ENCODE peak calls at places on chromosomes 16 and 17, in eight cellular contexts. One of them, this sample, is unnamed. For H3K4me1, the result is how much of the 10 kb centered on the place peaks cover.

GRCh38 chr17:19260958-19261357 is 23.8 kb downstream of the EPN2 start:
- DNase-seq in prostate gland: no peak
- DNase-seq in breast epithelium: no peak
- DNase-seq in CD8-positive, alpha-beta memory T cell: no peak
- DNase-seq in CD8-positive, alpha-beta T cell: no peak
- DNase-seq in tibial artery: no peak
- DNase-seq in ovary: no peak
- DNase-seq in small intestine: no peak
- DNase-seq in this sample: no peak

GRCh38 chr17:50352693-50353599 is 7.0 kb downstream of the XYLT2 start:
- DNase-seq in prostate gland: no peak
- DNase-seq in breast epithelium: no peak
- DNase-seq in CD8-positive, alpha-beta memory T cell: no peak
- DNase-seq in CD8-positive, alpha-beta T cell: peak
- DNase-seq in tibial artery: no peak
- DNase-seq in ovary: peak
- DNase-seq in small intestine: no peak
- DNase-seq in this sample: no peak

GRCh38 chr17:72691601-72692000 is 400.9 kb downstream of the SLC39A11 start:
- DNase-seq in prostate gland: no peak
- DNase-seq in breast epithelium: no peak
- DNase-seq in CD8-positive, alpha-beta memory T cell: no peak
- DNase-seq in CD8-positive, alpha-beta T cell: no peak
- DNase-seq in tibial artery: no peak
- DNase-seq in ovary: no peak
- DNase-seq in small intestine: no peak
- DNase-seq in this sample: no peak

GRCh38 chr17:35046740-35047283 is 16.7 kb downstream of the RFFL start:
- DNase-seq in prostate gland: no peak
- DNase-seq in breast epithelium: no peak
- DNase-seq in CD8-positive, alpha-beta memory T cell: peak
- DNase-seq in CD8-positive, alpha-beta T cell: peak
- DNase-seq in tibial artery: no peak
- DNase-seq in ovary: no peak
- DNase-seq in small intestine: peak
- DNase-seq in this sample: peak

GRCh38 chr17:3750926-3751325 is 27.2 kb downstream of the HASPIN start:
- DNase-seq in prostate gland: no peak
- DNase-seq in breast epithelium: no peak
- DNase-seq in CD8-positive, alpha-beta memory T cell: peak
- DNase-seq in CD8-positive, alpha-beta T cell: peak
- DNase-seq in tibial artery: no peak
- DNase-seq in ovary: no peak
- DNase-seq in small intestine: peak
- DNase-seq in this sample: peak

GRCh38 chr16:86789621-86790051 is 211.3 kb downstream of the FOXL1 start:
- DNase-seq in prostate gland: no peak
- DNase-seq in breast epithelium: no peak
- DNase-seq in CD8-positive, alpha-beta memory T cell: no peak
- DNase-seq in CD8-positive, alpha-beta T cell: no peak
- DNase-seq in tibial artery: no peak
- DNase-seq in ovary: no peak
- DNase-seq in small intestine: no peak
- DNase-seq in this sample: no peak

GRCh38 chr17:81814748-81815645 is 11.0 kb downstream of the GCGR start:
- DNase-seq in prostate gland: no peak
- DNase-seq in breast epithelium: no peak
- DNase-seq in CD8-positive, alpha-beta memory T cell: no peak
- DNase-seq in CD8-positive, alpha-beta T cell: no peak
- DNase-seq in tibial artery: no peak
- DNase-seq in ovary: no peak
- DNase-seq in small intestine: no peak
- DNase-seq in this sample: no peak

GRCh38 chr16:1762879-1763520 is 8.3 kb downstream of the NME3 start:
- DNase-seq in prostate gland: no peak
- DNase-seq in breast epithelium: no peak
- DNase-seq in CD8-positive, alpha-beta memory T cell: no peak
- DNase-seq in CD8-positive, alpha-beta T cell: no peak
- DNase-seq in tibial artery: no peak
- DNase-seq in ovary: peak
- DNase-seq in small intestine: no peak
- DNase-seq in this sample: no peak

GRCh38 chr17:2982854-2983636 is 80.4 kb downstream of the OR1D5 start:
- DNase-seq in prostate gland: no peak
- DNase-seq in breast epithelium: peak
- DNase-seq in CD8-positive, alpha-beta memory T cell: no peak
- DNase-seq in CD8-positive, alpha-beta T cell: peak
- DNase-seq in tibial artery: peak
- DNase-seq in ovary: peak
- DNase-seq in small intestine: no peak
- DNase-seq in this sample: no peak

GRCh38 chr17:62911106-62911505 is 54.9 kb upstream of the TANC2 start:
- DNase-seq in prostate gland: no peak
- DNase-seq in breast epithelium: no peak
- DNase-seq in CD8-positive, alpha-beta memory T cell: no peak
- DNase-seq in CD8-positive, alpha-beta T cell: no peak
- DNase-seq in tibial artery: no peak
- DNase-seq in ovary: no peak
- DNase-seq in small intestine: no peak
- DNase-seq in this sample: no peak

GRCh38 chr17:77681820-77682219 is 276.7 kb upstream of the TNRC6C start:
- DNase-seq in prostate gland: peak
- DNase-seq in breast epithelium: no peak
- DNase-seq in CD8-positive, alpha-beta memory T cell: no peak
- DNase-seq in CD8-positive, alpha-beta T cell: no peak
- DNase-seq in tibial artery: peak
- DNase-seq in ovary: no peak
- DNase-seq in small intestine: no peak
- DNase-seq in this sample: no peak

GRCh38 chr16:23466162-23466885 is 13.3 kb upstream of the COG7 start:
- DNase-seq in prostate gland: no peak
- DNase-seq in breast epithelium: no peak
- DNase-seq in CD8-positive, alpha-beta memory T cell: no peak
- DNase-seq in CD8-positive, alpha-beta T cell: no peak
- DNase-seq in tibial artery: no peak
- DNase-seq in ovary: no peak
- DNase-seq in small intestine: no peak
- DNase-seq in this sample: no peak

GRCh38 chr17:17117923-17118322 is 75.7 kb downstream of the MPRIP start:
- DNase-seq in prostate gland: no peak
- DNase-seq in breast epithelium: no peak
- DNase-seq in CD8-positive, alpha-beta memory T cell: no peak
- DNase-seq in CD8-positive, alpha-beta T cell: no peak
- DNase-seq in tibial artery: no peak
- DNase-seq in ovary: no peak
- DNase-seq in small intestine: no peak
- DNase-seq in this sample: no peak
- H3K4me1 ChIP-seq in prostate gland: under half
- H3K4me1 ChIP-seq in breast epithelium: under half
- H3K4me1 ChIP-seq in CD8-positive, alpha-beta memory T cell: half or more
- H3K4me1 ChIP-seq in CD8-positive, alpha-beta T cell: half or more
- H3K4me1 ChIP-seq in tibial artery: under half
- H3K4me1 ChIP-seq in ovary: half or more
- H3K4me1 ChIP-seq in small intestine: under half
- H3K4me1 ChIP-seq in this sample: half or more

GRCh38 chr17:69410671-69411070 is 3.8 kb upstream of the MAP2K6 start:
- DNase-seq in prostate gland: no peak
- DNase-seq in breast epithelium: no peak
- DNase-seq in CD8-positive, alpha-beta memory T cell: no peak
- DNase-seq in CD8-positive, alpha-beta T cell: no peak
- DNase-seq in tibial artery: no peak
- DNase-seq in ovary: no peak
- DNase-seq in small intestine: no peak
- DNase-seq in this sample: no peak
- H3K27ac ChIP-seq in prostate gland: no peak
- H3K27ac ChIP-seq in breast epithelium: no peak
- H3K27ac ChIP-seq in CD8-positive, alpha-beta memory T cell: no peak
- H3K27ac ChIP-seq in CD8-positive, alpha-beta T cell: no peak
- H3K27ac ChIP-seq in tibial artery: no peak
- H3K27ac ChIP-seq in ovary: no peak
- H3K27ac ChIP-seq in small intestine: no peak
- H3K27ac ChIP-seq in this sample: no peak

GRCh38 chr16:13414154-13414553 is 505.8 kb upstream of the ERCC4 start:
- DNase-seq in prostate gland: no peak
- DNase-seq in breast epithelium: no peak
- DNase-seq in CD8-positive, alpha-beta memory T cell: no peak
- DNase-seq in CD8-positive, alpha-beta T cell: no peak
- DNase-seq in tibial artery: no peak
- DNase-seq in ovary: no peak
- DNase-seq in small intestine: no peak
- DNase-seq in this sample: no peak
- H3K4me1 ChIP-seq in prostate gland: under half
- H3K4me1 ChIP-seq in breast epithelium: under half
- H3K4me1 ChIP-seq in CD8-positive, alpha-beta memory T cell: under half
- H3K4me1 ChIP-seq in CD8-positive, alpha-beta T cell: under half
- H3K4me1 ChIP-seq in tibial artery: under half
- H3K4me1 ChIP-seq in ovary: under half
- H3K4me1 ChIP-seq in small intestine: under half
- H3K4me1 ChIP-seq in this sample: under half

GRCh38 chr17:45784293-45784582 is at the start of gene CRHR1:
- DNase-seq in prostate gland: no peak
- DNase-seq in breast epithelium: no peak
- DNase-seq in CD8-positive, alpha-beta memory T cell: no peak
- DNase-seq in CD8-positive, alpha-beta T cell: no peak
- DNase-seq in tibial artery: no peak
- DNase-seq in ovary: no peak
- DNase-seq in small intestine: no peak
- DNase-seq in this sample: no peak
- H3K27ac ChIP-seq in prostate gland: peak
- H3K27ac ChIP-seq in breast epithelium: no peak
- H3K27ac ChIP-seq in CD8-positive, alpha-beta memory T cell: no peak
- H3K27ac ChIP-seq in CD8-positive, alpha-beta T cell: no peak
- H3K27ac ChIP-seq in tibial artery: no peak
- H3K27ac ChIP-seq in ovary: no peak
- H3K27ac ChIP-seq in small intestine: no peak
- H3K27ac ChIP-seq in this sample: no peak

GRCh38 chr16:57528499-57529323 is 7.7 kb downstream of the CCDC102A start:
- DNase-seq in prostate gland: no peak
- DNase-seq in breast epithelium: no peak
- DNase-seq in CD8-positive, alpha-beta memory T cell: no peak
- DNase-seq in CD8-positive, alpha-beta T cell: no peak
- DNase-seq in tibial artery: peak
- DNase-seq in ovary: no peak
- DNase-seq in small intestine: peak
- DNase-seq in this sample: no peak
- H3K4me1 ChIP-seq in prostate gland: under half
- H3K4me1 ChIP-seq in breast epithelium: under half
- H3K4me1 ChIP-seq in CD8-positive, alpha-beta memory T cell: under half
- H3K4me1 ChIP-seq in CD8-positive, alpha-beta T cell: under half
- H3K4me1 ChIP-seq in tibial artery: under half
- H3K4me1 ChIP-seq in ovary: under half
- H3K4me1 ChIP-seq in small intestine: under half
- H3K4me1 ChIP-seq in this sample: under half

GRCh38 chr17:39704821-39705551 is 5.1 kb downstream of the ERBB2 start:
- DNase-seq in prostate gland: peak
- DNase-seq in breast epithelium: no peak
- DNase-seq in CD8-positive, alpha-beta memory T cell: no peak
- DNase-seq in CD8-positive, alpha-beta T cell: no peak
- DNase-seq in tibial artery: peak
- DNase-seq in ovary: no peak
- DNase-seq in small intestine: no peak
- DNase-seq in this sample: no peak
- H3K27ac ChIP-seq in prostate gland: peak
- H3K27ac ChIP-seq in breast epithelium: peak
- H3K27ac ChIP-seq in CD8-positive, alpha-beta memory T cell: no peak
- H3K27ac ChIP-seq in CD8-positive, alpha-beta T cell: no peak
- H3K27ac ChIP-seq in tibial artery: peak
- H3K27ac ChIP-seq in ovary: no peak
- H3K27ac ChIP-seq in small intestine: peak
- H3K27ac ChIP-seq in this sample: no peak

GRCh38 chr16:27801259-27801945 is 251.5 kb downstream of the KATNIP start:
- DNase-seq in prostate gland: no peak
- DNase-seq in breast epithelium: no peak
- DNase-seq in CD8-positive, alpha-beta memory T cell: no peak
- DNase-seq in CD8-positive, alpha-beta T cell: no peak
- DNase-seq in tibial artery: no peak
- DNase-seq in ovary: no peak
- DNase-seq in small intestine: no peak
- DNase-seq in this sample: no peak

GRCh38 chr16:27800817-27801216 is 250.9 kb downstream of the KATNIP start:
- DNase-seq in prostate gland: no peak
- DNase-seq in breast epithelium: no peak
- DNase-seq in CD8-positive, alpha-beta memory T cell: no peak
- DNase-seq in CD8-positive, alpha-beta T cell: no peak
- DNase-seq in tibial artery: no peak
- DNase-seq in ovary: no peak
- DNase-seq in small intestine: no peak
- DNase-seq in this sample: no peak

GRCh38 chr16:27799866-27800265 is 249.9 kb downstream of the KATNIP start:
- DNase-seq in prostate gland: no peak
- DNase-seq in breast epithelium: no peak
- DNase-seq in CD8-positive, alpha-beta memory T cell: no peak
- DNase-seq in CD8-positive, alpha-beta T cell: no peak
- DNase-seq in tibial artery: no peak
- DNase-seq in ovary: no peak
- DNase-seq in small intestine: no peak
- DNase-seq in this sample: no peak

GRCh38 chr16:27803775-27804549 is 254.0 kb downstream of the KATNIP start:
- DNase-seq in prostate gland: no peak
- DNase-seq in breast epithelium: no peak
- DNase-seq in CD8-positive, alpha-beta memory T cell: no peak
- DNase-seq in CD8-positive, alpha-beta T cell: no peak
- DNase-seq in tibial artery: no peak
- DNase-seq in ovary: no peak
- DNase-seq in small intestine: no peak
- DNase-seq in this sample: no peak

DNA sequence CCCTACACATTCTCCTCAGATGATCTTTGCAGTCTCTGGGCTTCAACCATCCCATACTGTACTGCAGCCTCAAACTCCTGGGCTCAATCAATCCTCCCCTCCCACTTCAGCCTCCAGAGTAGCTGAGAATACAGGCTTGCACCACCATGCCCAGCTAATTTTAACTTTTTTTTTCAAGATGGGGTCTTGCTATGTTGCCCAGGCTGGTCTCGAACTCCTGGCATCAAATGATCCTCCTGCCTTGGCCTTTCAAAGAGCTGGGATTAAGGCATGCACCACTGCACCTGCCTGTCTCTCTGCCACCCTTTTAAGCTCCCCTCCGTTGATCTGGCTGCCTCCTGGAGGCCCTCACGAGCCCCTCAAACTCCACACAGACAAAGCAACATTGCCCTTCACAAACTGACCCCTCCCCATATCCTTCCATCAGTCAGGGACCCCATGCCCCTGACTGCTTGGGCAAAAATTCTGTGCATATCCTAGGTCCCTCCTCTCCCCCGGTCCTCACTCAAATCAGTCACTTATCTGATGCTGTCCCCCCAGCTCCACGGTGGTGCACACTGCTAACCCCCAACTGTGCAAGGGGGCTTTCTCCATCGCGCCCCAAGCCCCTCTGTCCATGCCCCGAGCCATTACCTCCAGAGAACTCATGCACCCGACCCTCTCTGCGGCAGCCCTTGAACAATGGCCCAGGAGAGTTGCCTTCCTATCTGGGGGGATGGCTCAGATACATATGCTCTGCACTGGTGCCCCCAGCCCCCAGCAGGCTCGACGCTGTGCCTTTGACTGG is 252.9 kb downstream of the KATNIP start:
- DNase-seq in prostate gland: no peak
- DNase-seq in breast epithelium: no peak
- DNase-seq in CD8-positive, alpha-beta memory T cell: no peak
- DNase-seq in CD8-positive, alpha-beta T cell: no peak
- DNase-seq in tibial artery: no peak
- DNase-seq in ovary: no peak
- DNase-seq in small intestine: no peak
- DNase-seq in this sample: no peak
- H3K4me1 ChIP-seq in prostate gland: under half
- H3K4me1 ChIP-seq in breast epithelium: under half
- H3K4me1 ChIP-seq in CD8-positive, alpha-beta memory T cell: under half
- H3K4me1 ChIP-seq in CD8-positive, alpha-beta T cell: under half
- H3K4me1 ChIP-seq in tibial artery: under half
- H3K4me1 ChIP-seq in ovary: under half
- H3K4me1 ChIP-seq in small intestine: under half
- H3K4me1 ChIP-seq in this sample: under half

GRCh38 chr16:55249361-55249760 is 74.6 kb upstream of the IRX6 start:
- DNase-seq in prostate gland: no peak
- DNase-seq in breast epithelium: no peak
- DNase-seq in CD8-positive, alpha-beta memory T cell: no peak
- DNase-seq in CD8-positive, alpha-beta T cell: no peak
- DNase-seq in tibial artery: no peak
- DNase-seq in ovary: no peak
- DNase-seq in small intestine: no peak
- DNase-seq in this sample: no peak
- H3K27ac ChIP-seq in prostate gland: no peak
- H3K27ac ChIP-seq in breast epithelium: no peak
- H3K27ac ChIP-seq in CD8-positive, alpha-beta memory T cell: no peak
- H3K27ac ChIP-seq in CD8-positive, alpha-beta T cell: no peak
- H3K27ac ChIP-seq in tibial artery: no peak
- H3K27ac ChIP-seq in ovary: no peak
- H3K27ac ChIP-seq in small intestine: no peak
- H3K27ac ChIP-seq in this sample: no peak